ENCODE peak calls at places on chromosomes 2 and 18, in four cellular contexts. D is nephron progenitor cell, L is neural crest cell, S is lung. B is an unnamed sample.

GRCh38 chr2:166410828-166411472 is 35.2 kb upstream of the SCN9A start:
- DNase-seq in D (no peak), L (no peak), S (no peak), B (no peak)

GRCh38 chr2:219998099-219998498 is 370.7 kb downstream of the SLC4A3 start:
- DNase-seq in D (peak), L (no peak), S (no peak), B (no peak)

GRCh38 chr2:134258684-134259408 is 5.0 kb downstream of the MGAT5 start:
- DNase-seq in D (no peak), L (no peak), S (no peak), B (peak)

GRCh38 chr2:145764631-145765030 is 1244.7 kb upstream of the ZEB2 start:
- DNase-seq in D (no peak), L (no peak), S (no peak), B (no peak)

GRCh38 chr2:28821295-28821958 is 10.8 kb downstream of the SPDYA start:
- DNase-seq in D (peak), L (peak), S (peak), B (peak)

GRCh38 chr18:58657081-58657480 is 14.2 kb upstream of the MALT1 start:
- DNase-seq in D (no peak), L (no peak), S (no peak), B (no peak)

GRCh38 chr18:37712776-37713175 is 147.2 kb upstream of the CELF4 start:
- DNase-seq in D (no peak), L (no peak), S (no peak), B (no peak)

GRCh38 chr2:226649871-226650660 is 149.6 kb downstream of the IRS1 start:
- DNase-seq in D (peak), L (no peak), S (peak), B (no peak)

GRCh38 chr2:229921892-229922448 is at the start of gene TRIP12:
- DNase-seq in D (peak), L (peak), S (peak), B (peak)

GRCh38 chr2:62478093-62478580 is 27.9 kb downstream of the TMEM17 start:
- DNase-seq in D (no peak), L (no peak), S (no peak), B (no peak)

GRCh38 chr2:86764661-86765307 is 25.9 kb downstream of the CD8A start:
- DNase-seq in D (peak), L (peak), S (no peak), B (no peak)

GRCh38 chr2:172460780-172461201 is 33.4 kb downstream of the ITGA6 start:
- DNase-seq in D (no peak), L (no peak), S (no peak), B (no peak)

GRCh38 chr2:225534697-225535096 is 135.2 kb downstream of the NYAP2 start:
- DNase-seq in D (no peak), L (no peak), S (no peak), B (no peak)

GRCh38 chr2:68463287-68463877 is 3.7 kb downstream of the FBXO48 start:
- DNase-seq in D (no peak), L (no peak), S (no peak), B (no peak)

GRCh38 chr18:24428709-24429108 is 2.2 kb downstream of the IMPACT start:
- DNase-seq in D (no peak), L (no peak), S (no peak), B (no peak)

GRCh38 chr2:128374001-128374710 is 55.5 kb upstream of the HS6ST1 start:
- DNase-seq in D (no peak), L (no peak), S (peak), B (no peak)

GRCh38 chr18:78125497-78125896 is 854.1 kb upstream of the SALL3 start:
- DNase-seq in D (no peak), L (no peak), S (no peak), B (no peak)

DNA sequence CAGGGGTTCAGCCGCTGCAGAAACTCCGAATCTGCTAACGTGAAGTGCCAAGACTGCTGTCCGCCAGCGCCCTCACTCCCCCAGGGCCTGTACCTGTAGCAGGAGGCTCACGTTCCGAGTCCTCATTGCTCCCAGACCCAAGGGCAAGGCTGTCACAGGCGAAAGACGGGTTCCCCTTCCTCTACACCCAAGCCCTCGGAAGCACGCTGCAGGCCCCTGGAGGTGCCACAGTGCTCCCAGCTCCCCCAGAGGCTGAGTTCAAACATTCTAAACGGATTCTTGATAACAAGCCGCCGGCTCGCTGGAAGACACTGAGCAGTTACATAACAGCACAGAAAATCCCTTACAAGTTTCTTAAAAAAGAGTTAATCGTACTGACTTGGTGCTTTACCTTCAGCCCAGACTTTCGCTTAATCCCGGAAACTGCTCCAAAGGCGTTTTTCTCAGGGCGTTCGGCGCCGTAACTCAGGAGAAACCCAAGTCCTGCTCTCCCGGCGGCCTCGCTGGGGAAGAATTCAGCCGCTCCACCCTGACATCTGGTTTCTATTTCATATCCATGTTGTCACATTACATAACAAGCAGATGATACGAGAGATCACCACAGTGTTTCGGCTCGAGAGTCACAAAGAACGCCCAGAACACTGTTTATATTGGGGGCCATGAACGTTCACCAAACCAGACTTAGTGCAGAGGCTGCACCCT is 92.0 kb downstream of the HDAC4 start:
- DNase-seq in D (no peak), L (no peak), S (no peak), B (no peak)
- TF ChIP-seq CTCF in D (no peak), L (no peak), S (no peak), B (no peak)

DNA sequence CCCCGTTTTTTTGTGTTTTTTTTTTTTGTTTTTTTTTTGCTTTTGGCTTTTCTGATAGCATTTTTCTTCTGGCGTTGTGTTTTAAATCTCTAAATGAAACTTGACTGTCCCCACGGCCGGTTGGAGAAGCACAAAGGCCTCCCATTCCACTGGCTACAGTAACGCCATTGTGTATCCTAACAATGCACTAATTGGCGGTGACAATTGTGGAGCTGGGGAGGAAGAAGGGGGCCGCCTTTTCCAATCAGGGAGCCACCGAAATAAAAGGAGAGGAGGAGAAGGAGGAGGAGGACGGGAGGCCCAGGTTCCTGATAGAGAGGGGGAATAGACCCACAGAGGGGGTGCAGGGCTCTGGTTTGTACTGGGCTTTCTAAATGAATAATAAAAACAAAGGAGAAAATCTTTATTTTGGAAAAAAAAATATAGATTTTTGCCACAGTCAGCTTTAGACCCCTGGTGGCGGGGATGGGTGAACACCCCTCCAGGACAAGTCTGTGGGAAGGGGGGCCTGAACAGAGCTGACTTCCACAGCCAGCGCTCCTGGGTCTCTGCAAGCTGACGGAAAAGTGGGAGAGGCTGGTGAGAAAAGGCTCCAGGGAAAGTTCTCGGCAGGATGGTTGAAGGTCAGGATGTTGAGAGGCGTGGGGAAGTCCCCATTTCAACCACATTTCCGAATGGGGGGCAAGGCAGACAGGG is 43.7 kb upstream of the FZD5 start:
- DNase-seq in D (no peak), L (peak), S (no peak), B (no peak)
- TF ChIP-seq CTCF in D (peak), L (no peak), S (no peak), B (no peak)

GRCh38 chr2:237260032-237260431 is 153.9 kb downstream of the COL6A3 start:
- DNase-seq in D (no peak), L (no peak), S (no peak), B (no peak)

GRCh38 chr2:237256845-237257244 is 157.1 kb downstream of the COL6A3 start:
- DNase-seq in D (no peak), L (no peak), S (no peak), B (no peak)

GRCh38 chr2:237257471-237257951 is 156.5 kb downstream of the COL6A3 start:
- DNase-seq in D (no peak), L (no peak), S (no peak), B (no peak)

GRCh38 chr2:237259201-237259600 is 154.8 kb downstream of the COL6A3 start:
- DNase-seq in D (no peak), L (no peak), S (no peak), B (no peak)

DNA sequence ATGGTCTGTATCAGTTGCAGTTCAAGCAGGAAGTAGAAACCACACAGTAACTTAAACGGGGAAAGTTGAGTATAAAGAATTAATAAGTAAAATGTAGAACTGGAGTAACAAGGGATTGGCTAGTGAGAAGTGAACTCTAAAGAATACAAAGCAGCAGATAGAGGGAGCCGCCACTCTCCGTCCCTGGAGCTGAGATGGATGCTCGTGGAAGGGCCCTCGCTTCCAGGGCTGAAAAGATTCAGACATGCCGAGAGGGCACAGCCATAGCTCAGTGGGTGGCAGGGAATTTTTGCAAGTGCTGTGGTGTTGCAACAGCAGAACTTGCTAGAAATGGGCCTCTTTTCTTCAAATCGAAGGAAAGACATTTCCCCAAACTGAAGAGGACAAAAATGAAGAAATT is 155.8 kb downstream of the COL6A3 start:
- DNase-seq in D (no peak), L (no peak), S (no peak), B (no peak)
- TF ChIP-seq CTCF in D (no peak), L (no peak), S (no peak), B (no peak)

DNA sequence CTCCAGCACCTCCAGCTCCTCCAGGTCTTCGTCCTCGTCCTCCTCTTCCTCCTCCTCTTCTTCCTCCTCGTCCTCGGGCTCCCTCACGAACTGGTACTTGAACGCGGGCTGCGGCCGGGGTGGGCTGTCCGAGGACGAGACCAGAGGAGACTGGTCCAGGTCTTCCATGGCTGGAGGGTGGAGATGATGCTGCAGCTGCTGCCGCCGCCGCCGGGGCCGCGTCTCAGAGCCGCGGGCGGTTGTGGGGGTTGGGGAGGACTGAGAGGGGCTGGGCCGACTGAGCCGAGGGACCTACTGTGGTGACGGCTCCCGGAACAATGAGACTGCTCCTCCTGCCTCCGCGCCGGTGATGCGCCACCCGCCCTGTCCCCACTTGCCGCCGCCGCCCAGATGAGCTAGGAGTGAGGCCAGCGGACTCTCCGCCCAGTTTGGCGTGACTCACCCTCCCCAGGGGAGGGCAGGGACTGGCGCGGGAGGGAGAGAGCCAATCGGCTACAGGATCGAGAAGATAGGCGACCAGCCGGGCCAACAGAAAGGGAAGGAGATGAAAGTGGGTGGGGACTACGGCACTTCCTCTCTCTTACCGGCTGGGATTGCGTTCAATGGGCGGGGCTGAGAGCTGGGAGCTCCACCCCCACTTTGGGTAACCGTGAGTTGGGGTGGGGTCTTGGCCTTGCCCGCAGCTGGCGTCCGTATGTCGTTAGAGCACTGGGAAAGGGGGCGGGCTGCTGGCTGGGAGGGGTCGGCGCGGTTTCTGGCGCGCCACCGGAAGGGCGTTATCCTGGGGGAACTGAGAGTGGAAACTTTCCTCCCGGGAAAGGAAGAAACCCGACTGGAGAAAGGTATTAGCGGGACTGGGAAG is at the start of gene RTN4:
- DNase-seq in D (peak), L (peak), S (peak), B (peak)
- TF ChIP-seq CTCF in D (no peak), L (no peak), S (no peak), B (no peak)

DNA sequence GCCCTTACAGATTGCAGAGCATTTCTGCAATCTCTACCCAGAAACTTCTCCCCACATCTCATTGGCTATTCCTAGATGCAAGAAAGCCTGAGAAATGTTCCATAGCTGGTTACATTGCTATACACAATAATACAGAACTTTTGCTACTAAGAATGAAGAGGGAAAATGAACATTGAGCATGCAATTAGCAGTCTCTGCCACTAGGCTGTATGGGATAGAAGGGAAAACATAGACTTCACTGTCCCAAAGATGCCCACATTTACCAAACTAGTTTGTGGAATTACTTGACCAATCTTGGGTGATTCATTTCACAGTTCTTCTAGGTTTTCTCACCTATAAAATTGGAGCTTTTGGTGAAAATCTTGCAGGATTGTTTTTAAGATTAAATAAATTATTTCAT is 265.7 kb upstream of the NT5C1B start:
- DNase-seq in D (no peak), L (no peak), S (no peak), B (no peak)
- TF ChIP-seq CTCF in D (peak), L (peak), S (no peak), B (no peak)

GRCh38 chr2:238240761-238241711 is 1.2 kb upstream of the HES6 start:
- DNase-seq in D (peak), L (peak), S (no peak), B (peak)
- TF ChIP-seq CTCF in D (peak), L (no peak), S (no peak), B (no peak)

GRCh38 chr18:56314396-56314795 is 324.0 kb downstream of the TXNL1 start:
- DNase-seq in D (no peak), L (no peak), S (no peak), B (no peak)
- TF ChIP-seq CTCF in D (no peak), L (no peak), S (no peak), B (no peak)

B was measured in natural killer cell.